ENCODE peak calls at places on chromosomes 2 and 18, in four cellular contexts. B is SK-N-SH, S is GM23248, U is hepatocyte. G is an unnamed sample.

GRCh38 chr18:57843403-57843802 is 40.3 kb upstream of the ATP8B1 start:
- DNase-seq in B (no peak), S (no peak), U (no peak), G (no peak)

GRCh38 chr2:45354776-45355175 is 256.3 kb downstream of the SRBD1 start:
- DNase-seq in B (no peak), S (no peak), U (no peak), G (peak; percentile 11)

GRCh38 chr2:161974417-161974816 is 99.6 kb downstream of the DPP4 start:
- DNase-seq in B (no peak), S (no peak), U (no peak), G (no peak)

GRCh38 chr2:196076778-196077568 is 8.3 kb upstream of the DNAH7 start:
- DNase-seq in B (no peak), S (no peak), U (no peak), G (no peak)

GRCh38 chr2:181573140-181573736 is 83.7 kb downstream of the CERKL start:
- DNase-seq in B (peak; percentile 26), S (peak; percentile 58), U (peak; percentile 47), G (peak; percentile 65)

GRCh38 chr2:128786800-128787478 is 468.3 kb upstream of the HS6ST1 start:
- DNase-seq in B (no peak), S (peak; percentile 27), U (no peak), G (no peak)

GRCh38 chr18:22106536-22107292 is 62.7 kb upstream of the GATA6 start:
- DNase-seq in B (no peak), S (peak; percentile 37), U (peak; percentile 75), G (peak; percentile 79)

GRCh38 chr18:46416706-46417638 is 240.0 kb downstream of the LOXHD1 start:
- DNase-seq in B (no peak), S (peak; percentile 11), U (no peak), G (no peak)

GRCh38 chr2:169716229-169716886 is 17.3 kb upstream of the KLHL23 start:
- DNase-seq in B (peak; percentile 73), S (peak; percentile 67), U (peak; percentile 35), G (no peak)

GRCh38 chr18:8097942-8098341 is 511.3 kb upstream of the RAB12 start:
- DNase-seq in B (no peak), S (no peak), U (no peak), G (no peak)

GRCh38 chr2:69387770-69388481 is 899 bp upstream of the GFPT1 start:
- DNase-seq in B (peak; percentile 25), S (no peak), U (peak; percentile 34), G (no peak)

GRCh38 chr18:46939337-46939963 is 22.0 kb downstream of the KATNAL2 start:
- DNase-seq in B (no peak), S (peak; percentile 54), U (peak; percentile 53), G (no peak)

GRCh38 chr2:209578394-209579006 is 154.7 kb downstream of the MAP2 start:
- DNase-seq in B (no peak), S (no peak), U (no peak), G (no peak)

GRCh38 chr2:26727641-26728561 is 35.4 kb downstream of the KCNK3 start:
- DNase-seq in B (no peak), S (peak; percentile 56), U (no peak), G (no peak)

GRCh38 chr18:36724169-36724568 is 104.6 kb downstream of the TPGS2 start:
- DNase-seq in B (no peak), S (no peak), U (no peak), G (no peak)

GRCh38 chr2:69007169-69007568 is 5.8 kb upstream of the ANTXR1 start:
- DNase-seq in B (no peak), S (peak; percentile 19), U (no peak), G (no peak)

GRCh38 chr2:96438589-96438988 is 66.6 kb downstream of the NEURL3 start:
- DNase-seq in B (no peak), S (no peak), U (no peak), G (no peak)
- H3K27ac ChIP-seq in B (no peak overlapping the region), S (no peak overlapping the region), U (no peak overlapping the region), G (no peak overlapping the region)

DNA sequence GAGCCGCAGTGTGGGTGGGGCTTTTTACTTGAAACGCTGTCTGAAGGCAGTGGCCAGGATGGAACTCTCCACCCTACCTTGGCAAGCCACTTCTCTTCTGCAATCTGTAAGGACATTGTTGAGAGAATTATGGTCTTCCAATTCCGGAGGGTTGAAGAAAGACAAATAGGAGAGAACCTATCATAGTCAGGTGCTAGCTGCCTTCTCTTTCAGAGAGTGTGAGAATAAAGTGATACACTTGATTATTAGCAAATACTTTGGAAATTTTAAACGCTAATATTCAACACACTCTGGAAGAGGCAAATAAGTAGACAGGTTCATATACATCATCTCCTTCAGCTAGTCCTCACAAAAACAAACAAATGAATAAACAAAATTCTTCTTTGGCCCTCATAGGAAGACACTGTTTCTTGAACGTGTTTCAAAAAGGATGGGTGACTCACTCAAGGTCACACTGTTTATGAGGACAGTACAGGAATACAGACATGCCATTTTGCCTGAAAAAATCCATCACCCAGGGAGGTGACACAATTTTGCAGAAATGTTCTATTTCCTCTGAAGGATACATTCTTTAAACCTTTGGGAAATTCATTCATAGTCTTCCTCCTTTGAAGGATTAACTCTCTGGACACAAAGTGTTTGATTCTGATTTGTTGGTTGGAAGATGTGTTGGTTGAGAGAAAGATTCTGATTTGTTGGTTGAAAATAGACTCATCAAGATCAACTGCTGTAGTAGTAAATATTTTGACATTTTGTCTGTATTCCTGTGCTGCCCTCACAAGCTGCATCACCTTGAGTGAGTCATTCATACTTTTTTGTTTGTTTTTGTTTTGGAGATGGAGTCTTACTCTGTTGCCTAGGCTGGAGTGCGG is 2.2 kb upstream of the IL1RN start:
- DNase-seq in B (no peak), S (peak; percentile 47), U (no peak), G (peak; percentile 56)
- H3K4me3 ChIP-seq in B (no peak overlapping the region), S (no peak overlapping the region), U (no peak overlapping the region), G (no peak overlapping the region)

GRCh38 chr2:42958036-42958370 is 165.6 kb upstream of the HAAO start:
- DNase-seq in B (no peak), S (no peak), U (no peak), G (no peak)
- TF ChIP-seq EZH2phosphoT487 in B (no peak), S (no peak), U (no peak), G (no peak)

GRCh38 chr2:205139822-205140612 is 542.3 kb upstream of the NRP2 start:
- DNase-seq in B (no peak), S (no peak), U (peak; percentile 11), G (no peak)
- H3K27ac ChIP-seq in B (no peak overlapping the region), S (no peak overlapping the region), U (no peak overlapping the region), G (no peak overlapping the region)

G was measured in PC-3.